ENCODE peak calls at places on chromosomes 7 and 10, in four cellular contexts. I is heart right ventricle; W is T-cell; C is Jurkat, Clone E6-1. J is an unnamed sample.

GRCh38 chr7:139023076-139023475 is 12.8 kb downstream of the ZC3HAV1L start:
- DNase-seq in C (no peak), W (no peak), I (no peak), J (no peak)

GRCh38 chr7:8151161-8151560 is 110.8 kb downstream of the ICA1 start:
- DNase-seq in I (no peak), C (no peak), W (no peak), J (no peak)

GRCh38 chr7:55887786-55888185 is 530 bp downstream of the ZNF713 start:
- DNase-seq in W (no peak), I (no peak), C (no peak), J (no peak)

GRCh38 chr10:43078175-43078985 is 1.5 kb downstream of the RET start:
- DNase-seq in I (no peak), W (no peak), C (no peak), J (no peak)

GRCh38 chr7:27139335-27140107 is 4.0 kb downstream of the HOXA5 start:
- DNase-seq in W (no peak), C (no peak), I (no peak), J (no peak)

GRCh38 chr10:132872658-132873057 is 69.7 kb downstream of the CFAP46 start:
- DNase-seq in C (no peak), I (peak), W (no peak), J (no peak)

GRCh38 chr10:1369665-1370064 is 313.5 kb downstream of the WDR37 start:
- DNase-seq in C (no peak), I (no peak), W (no peak), J (no peak)

GRCh38 chr10:131943021-131943814 is 38.5 kb downstream of the BNIP3 start:
- DNase-seq in I (no peak), C (no peak), W (no peak), J (no peak)

GRCh38 chr7:128906001-128906765 is 4.3 kb downstream of the KCP start:
- DNase-seq in C (no peak), I (no peak), W (no peak), J (no peak)

GRCh38 chr7:138460649-138461607 is 869 bp downstream of the TRIM24 start:
- DNase-seq in C (peak), I (peak), W (peak), J (no peak)

GRCh38 chr10:31604141-31604540 is 285.1 kb downstream of the ZEB1 start:
- DNase-seq in I (peak), W (no peak), C (no peak), J (no peak)

GRCh38 chr10:89171263-89171872 is 35.7 kb downstream of the CH25H start:
- DNase-seq in I (no peak), C (no peak), W (no peak), J (no peak)

GRCh38 chr7:494261-494687 is 25.4 kb downstream of the PDGFA start:
- DNase-seq in C (no peak), I (peak), W (no peak), J (no peak)

GRCh38 chr7:8443871-8444756 is 10.7 kb downstream of the NXPH1 start:
- DNase-seq in I (no peak), W (no peak), C (no peak), J (no peak)

GRCh38 chr10:4281207-4281825 is 496.3 kb upstream of the KLF6 start:
- DNase-seq in I (no peak), C (no peak), W (no peak), J (no peak)

GRCh38 chr7:129924602-129925001 is 28.2 kb downstream of the UBE2H start:
- DNase-seq in W (no peak), C (no peak), I (no peak), J (no peak)

GRCh38 chr7:128247640-128248194 is 6.6 kb downstream of the LEP start:
- DNase-seq in I (no peak), C (peak), W (no peak), J (no peak)

GRCh38 chr7:116710764-116711452 is 38.9 kb downstream of the MET start:
- DNase-seq in C (no peak), W (no peak), I (no peak), J (no peak)

GRCh38 chr7:5210751-5211338 is 20.8 kb downstream of the WIPI2 start:
- DNase-seq in W (no peak), C (no peak), I (no peak), J (no peak)

GRCh38 chr7:157273208-157274202 is 63.3 kb upstream of the DNAJB6 start:
- DNase-seq in I (peak), C (peak), W (peak), J (peak)

GRCh38 chr10:111990734-111991133 is 192.8 kb downstream of the GPAM start:
- DNase-seq in C (no peak), I (no peak), W (no peak), J (no peak)

GRCh38 chr10:74995806-74996205 is 115.7 kb upstream of the SAMD8 start:
- DNase-seq in I (no peak), W (no peak), C (no peak), J (no peak)

GRCh38 chr7:151063212-151063561 is 3.8 kb downstream of the SLC4A2 start:
- DNase-seq in W (no peak), I (no peak), C (no peak), J (no peak)

GRCh38 chr7:20661884-20662283 is 46.4 kb downstream of the ABCB5 start:
- DNase-seq in C (no peak), W (no peak), I (no peak), J (no peak)

GRCh38 chr7:45156516-45157272 is 897 bp upstream of the RAMP3 start:
- DNase-seq in I (no peak), W (no peak), C (no peak), J (no peak)

GRCh38 chr7:80481196-80481884 is 30.5 kb downstream of the GNAT3 start:
- DNase-seq in I (no peak), W (no peak), C (no peak), J (no peak)

J was measured in AG04450.